ENCODE peak calls at places on chromosomes 13 and 19, in six cellular contexts. L is mesendoderm; Y is ascending aorta; A is cardiac muscle cell; T is CD4-positive, CD25-positive, alpha-beta regulatory T cell; H is adrenal gland. W is an unnamed sample. For H3K36me3 and H3K4me1, the result is how much of the 10 kb centered on the place peaks cover.

GRCh38 chr13:97223711-97224461 is 1.8 kb downstream of the MBNL2 start:
- DNase-seq in Y (no peak), H (peak), T (no peak), L (peak), A (peak), W (peak)

GRCh38 chr19:11708457-11708856 is 30.3 kb downstream of the ZNF823 start:
- DNase-seq in L (no peak), Y (no peak), A (no peak), H (no peak), T (no peak), W (no peak)

GRCh38 chr13:102978168-102978567 is 88.0 kb downstream of the SLC10A2 start:
- DNase-seq in T (no peak), H (no peak), A (peak), Y (no peak), L (no peak), W (no peak)

GRCh38 chr19:28977826-28978225 is 235.1 kb downstream of the UQCRFS1 start:
- DNase-seq in L (peak), H (no peak), Y (no peak), T (no peak), A (no peak), W (no peak)

GRCh38 chr13:60431108-60431700 is 34.2 kb downstream of the TDRD3 start:
- DNase-seq in H (no peak), T (no peak), L (peak), A (peak), Y (no peak), W (no peak)

GRCh38 chr19:35533822-35534521 is 716 bp downstream of the GAPDHS start:
- DNase-seq in Y (no peak), A (peak), T (no peak), H (no peak), L (peak), W (peak)

GRCh38 chr19:29013325-29013724 is 199.6 kb downstream of the UQCRFS1 start:
- DNase-seq in A (no peak), L (peak), T (no peak), Y (no peak), H (no peak), W (no peak)

GRCh38 chr19:49438261-49438660 is 3.1 kb downstream of the SLC17A7 start:
- DNase-seq in T (no peak), Y (no peak), H (no peak), A (no peak), L (no peak), W (no peak)

GRCh38 chr13:95246292-95247082 is 54.8 kb downstream of the ABCC4 start:
- DNase-seq in H (no peak), Y (no peak), A (no peak), L (no peak), T (no peak), W (no peak)

GRCh38 chr13:49298903-49299605 is 51.3 kb downstream of the CDADC1 start:
- DNase-seq in L (peak), Y (no peak), T (no peak), A (no peak), H (no peak), W (peak)

GRCh38 chr19:55210120-55210493 is 806 bp upstream of the PTPRH start:
- DNase-seq in Y (no peak), T (no peak), L (no peak), A (peak), H (peak), W (no peak)

DNA sequence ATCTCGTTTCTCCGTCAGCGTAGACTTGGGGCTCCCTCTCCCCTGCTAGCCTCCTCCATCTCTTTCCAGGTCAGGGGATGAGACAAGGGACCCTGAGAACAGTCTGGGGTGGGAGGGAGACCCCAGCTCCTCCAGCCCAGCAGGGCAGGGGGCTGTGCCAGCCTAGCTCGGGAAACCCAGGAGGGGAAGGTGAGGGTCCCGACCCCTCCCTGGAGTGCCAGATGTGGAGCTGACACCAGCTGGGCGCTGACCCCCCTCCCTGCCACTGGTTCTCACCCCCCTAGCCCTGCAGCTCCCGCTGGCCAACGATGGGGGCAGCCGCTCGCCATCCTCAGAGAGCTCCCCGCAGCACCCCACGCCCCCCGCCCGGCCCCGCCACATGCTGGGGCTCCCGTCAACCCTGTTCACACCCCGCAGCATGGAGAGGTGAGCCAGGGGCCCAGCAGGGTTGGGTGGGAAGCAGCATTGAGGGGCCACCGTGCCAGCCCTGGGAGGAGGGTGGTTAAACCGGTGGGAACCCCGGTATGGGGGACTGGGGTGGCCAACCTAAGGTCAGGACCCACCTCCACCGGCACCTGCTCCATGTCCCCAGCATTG is 5.1 kb upstream of the TGFBR3L start:
- DNase-seq in H (no peak), T (no peak), A (no peak), Y (no peak), L (no peak), W (no peak)
- H3K36me3 ChIP-seq in H (under half), T (under half), A (under half), Y (under half), L (under half), W (under half)

GRCh38 chr13:41458187-41458938 is 1.0 kb downstream of the RGCC start:
- DNase-seq in Y (no peak), T (no peak), A (peak), H (no peak), L (peak), W (no peak)

GRCh38 chr13:41460930-41461329 is 3.6 kb downstream of the RGCC start:
- DNase-seq in A (no peak), Y (no peak), H (no peak), T (no peak), L (no peak), W (no peak)

GRCh38 chr13:41458939-41459753 is 1.8 kb downstream of the RGCC start:
- DNase-seq in A (peak), L (peak), H (no peak), T (peak), Y (no peak), W (no peak)

GRCh38 chr13:41461527-41462124 is 4.3 kb downstream of the RGCC start:
- DNase-seq in L (no peak), Y (no peak), A (no peak), T (no peak), H (no peak), W (no peak)

GRCh38 chr13:41459754-41460111 is 2.4 kb downstream of the RGCC start:
- DNase-seq in Y (no peak), A (no peak), T (no peak), L (no peak), H (no peak), W (no peak)
- H3K4me1 ChIP-seq in Y (under half), A (under half), T (half or more), L (under half), H (under half), W (under half)

DNA sequence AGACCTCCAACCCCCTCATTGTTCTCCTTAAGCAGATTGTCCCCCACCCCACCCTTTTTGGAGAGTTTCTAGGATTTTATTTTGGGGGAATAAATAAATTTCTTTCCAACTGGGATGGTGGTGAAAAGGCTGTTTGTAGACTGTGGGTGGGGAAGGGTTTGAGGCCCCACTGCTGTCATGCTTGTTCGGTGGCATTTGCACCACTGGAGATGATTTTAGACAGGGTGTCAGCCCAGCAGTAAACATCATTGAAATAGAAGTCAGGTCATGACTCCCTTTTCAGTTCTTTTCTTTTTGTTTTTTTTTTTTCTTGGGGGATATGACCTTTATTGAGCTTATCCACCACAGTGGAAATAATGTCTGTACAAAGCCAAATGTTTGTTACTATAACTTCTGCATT is 14.0 kb downstream of the UBAC2 start:
- DNase-seq in L (no peak), Y (no peak), A (no peak), T (no peak), H (no peak), W (no peak)
- H3K4me3 ChIP-seq in L (no peak), Y (no peak), A (no peak), T (peak), H (no peak), W (no peak)

GRCh38 chr19:33309826-33310225 is 7.5 kb upstream of the CEBPA start:
- DNase-seq in T (no peak), H (peak), Y (no peak), A (no peak), L (no peak), W (no peak)

GRCh38 chr19:33310606-33311325 is 8.4 kb upstream of the CEBPA start:
- DNase-seq in H (peak), T (no peak), L (no peak), A (no peak), Y (no peak), W (no peak)

GRCh38 chr19:33306853-33307792 is 4.8 kb upstream of the CEBPA start:
- DNase-seq in H (peak), Y (no peak), L (no peak), A (no peak), T (no peak), W (no peak)

GRCh38 chr19:33312065-33312464 is 9.7 kb upstream of the CEBPA start:
- DNase-seq in T (no peak), A (no peak), H (peak), L (no peak), Y (no peak), W (no peak)

DNA sequence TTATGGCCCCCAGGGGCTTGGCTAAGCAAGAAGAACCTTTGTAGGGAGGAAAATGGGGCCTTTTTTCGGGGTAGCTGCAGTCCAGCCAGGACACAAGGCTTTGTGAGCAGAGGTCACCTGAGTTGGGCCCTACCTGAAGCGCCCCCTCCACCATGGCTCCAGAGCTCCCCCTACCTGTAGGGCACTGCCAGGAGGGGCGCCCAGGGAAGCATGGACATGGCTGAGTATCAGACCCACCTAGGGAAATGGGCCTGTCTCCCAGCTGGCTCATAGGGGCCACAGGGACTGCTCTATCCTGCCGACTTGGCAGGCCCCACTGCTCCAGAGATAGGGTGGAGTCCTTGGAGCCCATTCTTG is 9.0 kb upstream of the CEBPA start:
- DNase-seq in H (peak), A (no peak), T (no peak), Y (no peak), L (no peak), W (no peak)
- H3K36me3 ChIP-seq in H (under half), A (under half), T (under half), Y (under half), L (under half), W (under half)

GRCh38 chr19:6586726-6587092 is 4.2 kb downstream of the CD70 start:
- DNase-seq in H (no peak), A (no peak), L (no peak), T (no peak), Y (no peak), W (no peak)
- H3K4me1 ChIP-seq in H (under half), A (under half), L (under half), T (half or more), Y (under half), W (under half)

DNA sequence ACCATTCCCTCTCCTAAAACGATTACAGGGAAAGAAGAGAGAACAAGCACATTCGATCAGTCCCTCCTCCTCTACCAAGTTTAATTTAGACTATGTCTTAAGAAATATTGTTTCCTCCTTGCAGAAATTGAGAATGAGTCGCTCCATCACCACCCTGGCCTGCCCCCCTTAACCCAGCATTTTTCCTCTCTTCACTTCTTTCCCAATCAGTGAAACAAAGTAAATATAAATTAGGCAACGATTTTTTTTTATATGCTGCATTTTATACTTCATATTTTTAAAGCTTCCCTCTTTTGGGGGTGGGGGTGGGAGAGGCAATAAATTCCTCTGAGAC is 300.0 kb downstream of the SPRY2 start:
- DNase-seq in H (no peak), A (no peak), Y (no peak), T (no peak), L (no peak), W (no peak)
- H3K4me3 ChIP-seq in H (no peak), A (no peak), Y (no peak), T (no peak), L (no peak), W (no peak)

GRCh38 chr19:2242811-2243210 is 6.2 kb downstream of the SF3A2 start:
- DNase-seq in A (no peak), Y (no peak), T (no peak), H (no peak), L (no peak), W (no peak)
- H3K36me3 ChIP-seq in A (under half), Y (under half), T (half or more), H (under half), L (under half), W (under half)

GRCh38 chr19:2278504-2279158 is 3.3 kb downstream of the PEAK3 start:
- DNase-seq in Y (no peak), A (no peak), L (no peak), T (no peak), H (no peak), W (no peak)
- H3K4me1 ChIP-seq in Y (under half), A (under half), L (under half), T (under half), H (under half), W (under half)

DNA sequence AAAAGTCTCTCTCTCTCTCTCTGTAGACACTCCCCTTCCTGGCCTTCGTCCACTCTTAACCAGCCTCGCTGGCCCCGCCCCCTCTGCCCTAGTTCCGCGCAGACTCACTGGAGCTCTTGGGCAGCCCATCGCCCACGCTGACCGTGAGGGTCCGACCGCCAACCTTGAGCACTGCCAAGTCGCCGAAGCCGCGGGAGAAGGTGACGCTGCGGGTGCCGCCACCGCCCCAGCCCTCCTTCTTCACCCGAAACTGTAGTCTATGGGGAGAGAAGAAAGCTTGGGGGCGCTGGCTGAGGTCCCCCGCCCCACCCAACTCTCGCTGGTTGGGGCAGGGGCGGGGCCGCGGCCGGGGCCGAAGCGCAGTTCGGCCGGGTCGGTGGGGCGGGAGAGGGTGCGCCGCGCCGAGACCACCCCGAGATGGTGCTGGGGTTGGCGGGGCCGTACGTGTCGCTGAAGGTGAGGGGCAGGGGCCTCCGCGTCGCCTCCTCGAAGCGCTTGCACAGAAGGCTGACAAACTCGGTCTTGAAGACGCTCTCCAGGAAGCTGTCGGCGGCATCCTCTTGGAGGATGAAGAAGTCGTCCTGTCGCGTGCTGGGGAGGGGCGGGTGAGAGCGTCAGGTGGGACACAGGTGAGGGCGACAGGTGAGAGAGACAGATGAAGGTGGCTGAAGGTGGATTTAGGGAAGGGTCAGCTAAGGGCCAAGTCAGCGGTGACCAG is 12.5 kb upstream of the ZNF414 start:
- DNase-seq in A (peak), Y (peak), L (peak), H (peak), T (no peak), W (peak)
- H3K4me3 ChIP-seq in A (peak), Y (peak), L (peak), H (peak), T (no peak), W (peak)